ENCODE peak calls at places on chromosomes 4 and X, in six cellular contexts. Y, M, X, H, K and P are unnamed samples.

GRCh38 chr4:149987330-149987751 is 90.9 kb upstream of the DCLK2 start:
- DNase-seq in X (no peak), H (peak; percentile 20), Y (no peak), K (no peak), M (no peak), P (no peak)

GRCh38 chr4:8538703-8539567 is 41.3 kb upstream of the GPR78 start:
- DNase-seq in K (no peak), M (no peak), Y (no peak), H (peak; percentile 76), X (no peak), P (no peak)

GRCh38 chrX:55702611-55703010 is 14.9 kb upstream of the RRAGB start:
- DNase-seq in H (no peak), M (no peak), K (no peak), Y (no peak), X (no peak), P (no peak)

GRCh38 chrX:37846141-37846540 is 1.2 kb downstream of the DYNLT3 start:
- DNase-seq in X (no peak), K (no peak), Y (no peak), H (peak; percentile 38), M (no peak), P (no peak)

GRCh38 chr4:25938251-25939186 is 24.5 kb downstream of the SMIM20 start:
- DNase-seq in K (peak; percentile 48), X (peak; percentile 71), H (peak; percentile 64), M (no peak), Y (no peak), P (peak; percentile 66)

GRCh38 chrX:118211891-118212816 is 95.5 kb upstream of the KLHL13 start:
- DNase-seq in X (no peak), H (no peak), Y (no peak), M (no peak), K (no peak), P (no peak)

GRCh38 chr4:5810770-5811430 is 82.0 kb downstream of the CRMP1 start:
- DNase-seq in H (no peak), M (no peak), X (no peak), Y (no peak), K (no peak), P (no peak)

GRCh38 chr4:152936446-152937279 is 540 bp downstream of the FHDC1 start:
- DNase-seq in H (peak; percentile 39), M (no peak), Y (no peak), K (peak; percentile 25), X (no peak), P (no peak)

GRCh38 chrX:103398321-103398937 is 22.1 kb downstream of the BEX3 start:
- DNase-seq in K (no peak), Y (no peak), H (peak; percentile 86), M (no peak), X (no peak), P (no peak)

GRCh38 chr4:75845992-75846391 is 56.3 kb downstream of the PPEF2 start:
- DNase-seq in M (no peak), H (peak; percentile 26), X (no peak), Y (no peak), K (no peak), P (no peak)

GRCh38 chr4:55884093-55884850 is 30.8 kb downstream of the EXOC1 start:
- DNase-seq in M (no peak), Y (no peak), H (no peak), K (no peak), X (no peak), P (no peak)

GRCh38 chr4:122221322-122221721 is 69.2 kb downstream of the BLTP1 start:
- DNase-seq in Y (no peak), X (no peak), K (no peak), H (no peak), M (no peak), P (no peak)